ENCODE peak calls at places on chromosomes 6 and 20, in nine cellular contexts. W, U, B, V, S, J, I, O and D are unnamed samples.

GRCh38 chr6:3355358-3356055 is 96.8 kb downstream of the PSMG4 start:
- DNase-seq in U (no peak), S (peak), O (no peak), J (no peak), V (no peak), I (peak), W (no peak), B (no peak), D (peak)

GRCh38 chr20:3658708-3659491 is 4.3 kb downstream of the GFRA4 start:
- DNase-seq in W (no peak), B (no peak), S (no peak), I (no peak), O (no peak), J (peak), U (no peak), V (no peak), D (no peak)

GRCh38 chr6:26521485-26522391 is 16.4 kb upstream of the HMGN4 start:
- DNase-seq in U (peak), V (peak), W (peak), I (peak), B (peak), S (peak), O (peak), J (peak), D (peak)

GRCh38 chr6:136696783-136697364 is 95.4 kb downstream of the MAP3K5 start:
- DNase-seq in O (no peak), I (no peak), V (no peak), U (no peak), S (no peak), J (no peak), W (no peak), B (no peak), D (no peak)

GRCh38 chr6:165832471-165832836 is 169.4 kb upstream of the PDE10A start:
- DNase-seq in B (no peak), S (no peak), I (no peak), J (no peak), V (no peak), U (no peak), O (no peak), W (no peak), D (no peak)

GRCh38 chr6:1817033-1817761 is 207.5 kb downstream of the FOXC1 start:
- DNase-seq in S (no peak), J (no peak), I (no peak), O (peak), W (no peak), B (no peak), U (no peak), V (no peak), D (no peak)

GRCh38 chr6:139736507-139736906 is 362.1 kb upstream of the CITED2 start:
- DNase-seq in W (no peak), J (no peak), O (no peak), S (no peak), U (no peak), V (no peak), B (no peak), I (no peak), D (no peak)

GRCh38 chr6:125815050-125815910 is 24.5 kb downstream of the NCOA7 start:
- DNase-seq in S (no peak), U (no peak), I (no peak), W (no peak), B (no peak), O (no peak), J (no peak), V (no peak), D (no peak)

GRCh38 chr20:57701090-57701489 is 8.7 kb downstream of the PMEPA1 start:
- DNase-seq in S (peak), B (no peak), I (no peak), O (no peak), U (no peak), W (no peak), J (no peak), V (no peak), D (no peak)

GRCh38 chr6:82410151-82410621 is 46.6 kb downstream of the TPBG start:
- DNase-seq in U (no peak), W (no peak), S (no peak), O (peak), B (no peak), I (no peak), V (no peak), J (no peak), D (no peak)